ENCODE peak calls at places on chromosomes 1 and 21, in seven cellular contexts. One of them, this sample, is unnamed.

GRCh38 chr1:36204347-36204909 is 19.8 kb upstream of the THRAP3 start:
- DNase-seq in fibroblast of the aortic adventitia: no peak
- DNase-seq in Caco-2: no peak
- DNase-seq in heart right ventricle: peak
- DNase-seq in IMR-90: no peak
- DNase-seq in breast epithelium: peak
- DNase-seq in OCI-LY7: no peak
- DNase-seq in this sample: no peak

GRCh38 chr1:176073524-176074157 is 133.4 kb downstream of the COP1 start:
- DNase-seq in Caco-2: peak
- DNase-seq in OCI-LY7: peak
- DNase-seq in fibroblast of the aortic adventitia: peak
- DNase-seq in IMR-90: peak
- DNase-seq in heart right ventricle: peak
- DNase-seq in breast epithelium: no peak
- DNase-seq in this sample: peak

GRCh38 chr1:9128161-9128519 is 762 bp downstream of the GPR157 start:
- DNase-seq in OCI-LY7: no peak
- DNase-seq in breast epithelium: peak
- DNase-seq in Caco-2: no peak
- DNase-seq in fibroblast of the aortic adventitia: no peak
- DNase-seq in IMR-90: no peak
- DNase-seq in heart right ventricle: peak
- DNase-seq in this sample: no peak

GRCh38 chr1:111271464-111271801 is 19.2 kb upstream of the CHIA start:
- DNase-seq in heart right ventricle: no peak
- DNase-seq in IMR-90: no peak
- DNase-seq in fibroblast of the aortic adventitia: no peak
- DNase-seq in Caco-2: no peak
- DNase-seq in OCI-LY7: no peak
- DNase-seq in breast epithelium: no peak
- DNase-seq in this sample: no peak

GRCh38 chr21:28818663-28819278 is 173.9 kb downstream of the LTN1 start:
- DNase-seq in OCI-LY7: no peak
- DNase-seq in heart right ventricle: no peak
- DNase-seq in IMR-90: no peak
- DNase-seq in breast epithelium: no peak
- DNase-seq in fibroblast of the aortic adventitia: peak
- DNase-seq in Caco-2: no peak
- DNase-seq in this sample: no peak

GRCh38 chr1:116624040-116624439 is 43.5 kb downstream of the IGSF3 start:
- DNase-seq in IMR-90: no peak
- DNase-seq in OCI-LY7: no peak
- DNase-seq in heart right ventricle: no peak
- DNase-seq in Caco-2: no peak
- DNase-seq in breast epithelium: no peak
- DNase-seq in fibroblast of the aortic adventitia: no peak
- DNase-seq in this sample: no peak

GRCh38 chr1:24384251-24385090 is 29.1 kb downstream of the STPG1 start:
- DNase-seq in OCI-LY7: no peak
- DNase-seq in IMR-90: peak
- DNase-seq in Caco-2: no peak
- DNase-seq in heart right ventricle: no peak
- DNase-seq in breast epithelium: peak
- DNase-seq in fibroblast of the aortic adventitia: peak
- DNase-seq in this sample: no peak

GRCh38 chr1:171188388-171189266 is 3.5 kb downstream of the FMO2 start:
- DNase-seq in OCI-LY7: peak
- DNase-seq in heart right ventricle: peak
- DNase-seq in breast epithelium: peak
- DNase-seq in fibroblast of the aortic adventitia: peak
- DNase-seq in Caco-2: peak
- DNase-seq in IMR-90: peak
- DNase-seq in this sample: peak

GRCh38 chr1:168767885-168768584 is 39.0 kb upstream of the DPT start:
- DNase-seq in OCI-LY7: no peak
- DNase-seq in IMR-90: peak
- DNase-seq in heart right ventricle: peak
- DNase-seq in fibroblast of the aortic adventitia: peak
- DNase-seq in breast epithelium: peak
- DNase-seq in Caco-2: no peak
- DNase-seq in this sample: no peak

GRCh38 chr1:100502052-100502792 is 35.7 kb upstream of the GPR88 start:
- DNase-seq in Caco-2: no peak
- DNase-seq in heart right ventricle: no peak
- DNase-seq in OCI-LY7: no peak
- DNase-seq in breast epithelium: no peak
- DNase-seq in IMR-90: peak
- DNase-seq in fibroblast of the aortic adventitia: no peak
- DNase-seq in this sample: peak

GRCh38 chr1:149931212-149931805 is 3.7 kb upstream of the SF3B4 start:
- DNase-seq in fibroblast of the aortic adventitia: peak
- DNase-seq in IMR-90: peak
- DNase-seq in heart right ventricle: no peak
- DNase-seq in OCI-LY7: no peak
- DNase-seq in Caco-2: no peak
- DNase-seq in breast epithelium: no peak
- DNase-seq in this sample: no peak

GRCh38 chr1:228450200-228450599 is 33.5 kb upstream of the TRIM17 start:
- DNase-seq in fibroblast of the aortic adventitia: no peak
- DNase-seq in IMR-90: no peak
- DNase-seq in OCI-LY7: no peak
- DNase-seq in Caco-2: no peak
- DNase-seq in breast epithelium: no peak
- DNase-seq in heart right ventricle: no peak
- DNase-seq in this sample: no peak

GRCh38 chr21:46459024-46459355 is 299 bp downstream of the DIP2A start:
- DNase-seq in fibroblast of the aortic adventitia: no peak
- DNase-seq in Caco-2: no peak
- DNase-seq in breast epithelium: no peak
- DNase-seq in IMR-90: no peak
- DNase-seq in OCI-LY7: no peak
- DNase-seq in heart right ventricle: no peak
- DNase-seq in this sample: no peak

GRCh38 chr1:101379939-101380338 is 143.1 kb downstream of the S1PR1 start:
- DNase-seq in heart right ventricle: no peak
- DNase-seq in IMR-90: no peak
- DNase-seq in OCI-LY7: peak
- DNase-seq in fibroblast of the aortic adventitia: no peak
- DNase-seq in Caco-2: no peak
- DNase-seq in breast epithelium: no peak
- DNase-seq in this sample: no peak

GRCh38 chr1:56925193-56925592 is 40.6 kb downstream of the C8B start:
- DNase-seq in OCI-LY7: no peak
- DNase-seq in breast epithelium: no peak
- DNase-seq in heart right ventricle: no peak
- DNase-seq in Caco-2: no peak
- DNase-seq in IMR-90: peak
- DNase-seq in fibroblast of the aortic adventitia: no peak
- DNase-seq in this sample: no peak

GRCh38 chr1:210695041-210695440 is 366.3 kb downstream of the HHAT start:
- DNase-seq in heart right ventricle: no peak
- DNase-seq in Caco-2: no peak
- DNase-seq in IMR-90: peak
- DNase-seq in breast epithelium: no peak
- DNase-seq in OCI-LY7: no peak
- DNase-seq in fibroblast of the aortic adventitia: no peak
- DNase-seq in this sample: no peak

GRCh38 chr1:32246888-32247273 is at the start of gene FAM167B:
- DNase-seq in heart right ventricle: peak
- DNase-seq in OCI-LY7: no peak
- DNase-seq in fibroblast of the aortic adventitia: peak
- DNase-seq in IMR-90: peak
- DNase-seq in breast epithelium: peak
- DNase-seq in Caco-2: no peak
- DNase-seq in this sample: no peak

GRCh38 chr1:117686907-117687306 is 81.1 kb downstream of the TENT5C start:
- DNase-seq in Caco-2: no peak
- DNase-seq in breast epithelium: no peak
- DNase-seq in fibroblast of the aortic adventitia: peak
- DNase-seq in OCI-LY7: no peak
- DNase-seq in heart right ventricle: no peak
- DNase-seq in IMR-90: peak
- DNase-seq in this sample: no peak

GRCh38 chr21:41786521-41786987 is 19.7 kb upstream of the RIPK4 start:
- DNase-seq in IMR-90: peak
- DNase-seq in OCI-LY7: no peak
- DNase-seq in Caco-2: peak
- DNase-seq in fibroblast of the aortic adventitia: peak
- DNase-seq in breast epithelium: peak
- DNase-seq in heart right ventricle: no peak
- DNase-seq in this sample: no peak

GRCh38 chr1:10283318-10283984 is 73.1 kb downstream of the KIF1B start:
- DNase-seq in OCI-LY7: no peak
- DNase-seq in IMR-90: no peak
- DNase-seq in Caco-2: no peak
- DNase-seq in heart right ventricle: no peak
- DNase-seq in breast epithelium: no peak
- DNase-seq in fibroblast of the aortic adventitia: no peak
- DNase-seq in this sample: no peak

GRCh38 chr1:28329395-28330153 is 734 bp downstream of the MED18 start:
- DNase-seq in heart right ventricle: no peak
- DNase-seq in OCI-LY7: peak
- DNase-seq in Caco-2: peak
- DNase-seq in breast epithelium: no peak
- DNase-seq in IMR-90: peak
- DNase-seq in fibroblast of the aortic adventitia: peak
- DNase-seq in this sample: no peak

GRCh38 chr21:31752352-31752751 is 20.4 kb upstream of the SCAF4 start:
- DNase-seq in IMR-90: peak
- DNase-seq in OCI-LY7: no peak
- DNase-seq in fibroblast of the aortic adventitia: peak
- DNase-seq in Caco-2: no peak
- DNase-seq in breast epithelium: no peak
- DNase-seq in heart right ventricle: no peak
- DNase-seq in this sample: no peak

GRCh38 chr1:202836616-202837403 is 26.1 kb downstream of the PCAT6 start:
- DNase-seq in breast epithelium: no peak
- DNase-seq in Caco-2: peak
- DNase-seq in OCI-LY7: no peak
- DNase-seq in heart right ventricle: no peak
- DNase-seq in fibroblast of the aortic adventitia: no peak
- DNase-seq in IMR-90: no peak
- DNase-seq in this sample: no peak
- H3K4me3 ChIP-seq in breast epithelium: no peak
- H3K4me3 ChIP-seq in Caco-2: no peak
- H3K4me3 ChIP-seq in OCI-LY7: no peak
- H3K4me3 ChIP-seq in heart right ventricle: no peak
- H3K4me3 ChIP-seq in fibroblast of the aortic adventitia: no peak
- H3K4me3 ChIP-seq in IMR-90: no peak
- H3K4me3 ChIP-seq in this sample: no peak

GRCh38 chr1:2229032-2229920 is 1.2 kb downstream of the SKI start:
- DNase-seq in Caco-2: no peak
- DNase-seq in OCI-LY7: peak
- DNase-seq in IMR-90: peak
- DNase-seq in breast epithelium: no peak
- DNase-seq in heart right ventricle: no peak
- DNase-seq in fibroblast of the aortic adventitia: peak
- DNase-seq in this sample: no peak

GRCh38 chr1:2228684-2229031 is 539 bp downstream of the SKI start:
- DNase-seq in heart right ventricle: no peak
- DNase-seq in IMR-90: no peak
- DNase-seq in breast epithelium: no peak
- DNase-seq in Caco-2: no peak
- DNase-seq in OCI-LY7: peak
- DNase-seq in fibroblast of the aortic adventitia: no peak
- DNase-seq in this sample: no peak

GRCh38 chr1:2228157-2228594 is at the start of gene SKI:
- DNase-seq in IMR-90: no peak
- DNase-seq in OCI-LY7: no peak
- DNase-seq in Caco-2: no peak
- DNase-seq in fibroblast of the aortic adventitia: no peak
- DNase-seq in heart right ventricle: no peak
- DNase-seq in breast epithelium: no peak
- DNase-seq in this sample: no peak

GRCh38 chr1:2226525-2227340 is 1.4 kb upstream of the SKI start:
- DNase-seq in breast epithelium: peak
- DNase-seq in IMR-90: no peak
- DNase-seq in heart right ventricle: no peak
- DNase-seq in Caco-2: no peak
- DNase-seq in fibroblast of the aortic adventitia: no peak
- DNase-seq in OCI-LY7: no peak
- DNase-seq in this sample: no peak

DNA sequence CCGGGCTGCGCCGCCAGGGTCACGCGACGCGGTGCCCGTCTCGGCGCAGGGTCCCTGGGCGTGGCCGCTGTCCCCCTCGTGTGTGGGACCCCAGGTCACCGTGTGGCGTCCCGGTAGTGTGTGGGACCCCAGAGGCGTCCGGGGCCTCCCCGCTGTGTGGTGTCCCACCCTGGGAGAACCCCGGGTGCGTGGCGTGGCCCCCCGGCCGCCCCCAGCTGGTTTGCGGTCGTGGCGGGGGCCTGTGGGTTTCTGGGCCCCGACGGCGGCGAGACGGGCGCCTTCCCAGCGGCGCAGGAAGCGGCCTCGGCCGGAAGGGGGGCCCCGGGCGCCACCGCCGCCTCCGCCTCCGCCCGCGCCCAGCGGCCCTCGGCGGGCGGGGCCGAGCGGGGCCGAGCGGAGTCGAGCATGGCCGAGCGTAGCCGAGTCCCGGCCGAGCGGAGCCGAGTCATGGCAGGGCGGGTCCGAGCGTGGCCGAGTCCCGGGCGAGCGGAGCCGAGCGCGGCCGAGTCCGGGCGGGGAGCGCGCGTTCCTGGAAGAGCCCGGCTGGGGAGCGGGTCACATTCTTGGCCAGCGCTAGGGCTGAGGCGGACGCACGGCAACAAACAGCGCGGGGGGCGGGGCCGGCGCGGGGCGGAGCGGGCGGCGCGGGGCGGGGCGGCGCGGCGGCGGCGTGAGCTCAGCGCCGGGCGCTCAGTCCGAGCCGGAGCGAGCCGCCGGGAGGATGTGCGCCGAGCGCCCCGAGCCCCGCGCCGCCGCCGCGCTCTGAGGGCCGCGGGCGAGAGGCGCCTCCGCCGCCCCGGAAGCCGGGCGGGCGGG is 570 bp upstream of the SKI start:
- DNase-seq in Caco-2: peak
- DNase-seq in OCI-LY7: peak
- DNase-seq in IMR-90: peak
- DNase-seq in fibroblast of the aortic adventitia: peak
- DNase-seq in heart right ventricle: peak
- DNase-seq in breast epithelium: peak
- DNase-seq in this sample: peak
- TF ChIP-seq CTCF in Caco-2: no peak
- TF ChIP-seq CTCF in OCI-LY7: no peak
- TF ChIP-seq CTCF in IMR-90: no peak
- TF ChIP-seq CTCF in fibroblast of the aortic adventitia: no peak
- TF ChIP-seq CTCF in heart right ventricle: no peak
- TF ChIP-seq CTCF in breast epithelium: no peak
- TF ChIP-seq CTCF in this sample: no peak

GRCh38 chr1:182029379-182030331 is 31.9 kb downstream of the ZNF648 start:
- DNase-seq in Caco-2: peak
- DNase-seq in fibroblast of the aortic adventitia: peak
- DNase-seq in OCI-LY7: peak
- DNase-seq in breast epithelium: peak
- DNase-seq in heart right ventricle: peak
- DNase-seq in IMR-90: peak
- DNase-seq in this sample: peak
- H3K4me3 ChIP-seq in Caco-2: peak
- H3K4me3 ChIP-seq in fibroblast of the aortic adventitia: peak
- H3K4me3 ChIP-seq in OCI-LY7: peak
- H3K4me3 ChIP-seq in breast epithelium: peak
- H3K4me3 ChIP-seq in heart right ventricle: peak
- H3K4me3 ChIP-seq in IMR-90: peak
- H3K4me3 ChIP-seq in this sample: peak

GRCh38 chr1:105636052-105636451 is 1420.4 kb upstream of the PRMT6 start:
- DNase-seq in breast epithelium: no peak
- DNase-seq in Caco-2: no peak
- DNase-seq in heart right ventricle: no peak
- DNase-seq in IMR-90: no peak
- DNase-seq in OCI-LY7: no peak
- DNase-seq in fibroblast of the aortic adventitia: no peak
- DNase-seq in this sample: no peak

GRCh38 chr1:105641407-105641806 is 1415.1 kb upstream of the PRMT6 start:
- DNase-seq in OCI-LY7: no peak
- DNase-seq in IMR-90: no peak
- DNase-seq in Caco-2: no peak
- DNase-seq in fibroblast of the aortic adventitia: no peak
- DNase-seq in heart right ventricle: no peak
- DNase-seq in breast epithelium: no peak
- DNase-seq in this sample: no peak
- TF ChIP-seq CTCF in OCI-LY7: no peak
- TF ChIP-seq CTCF in IMR-90: no peak
- TF ChIP-seq CTCF in Caco-2: no peak
- TF ChIP-seq CTCF in fibroblast of the aortic adventitia: no peak
- TF ChIP-seq CTCF in heart right ventricle: no peak
- TF ChIP-seq CTCF in breast epithelium: no peak
- TF ChIP-seq CTCF in this sample: no peak

This sample was measured in LNCaP clone FGC.